ENCODE peak calls at places on chromosomes 13 and 19, in six cellular contexts. S, D, F, R, P and L are unnamed samples.

GRCh38 chr13:30479154-30479553 is 13.4 kb upstream of the HMGB1 start:
- DNase-seq in S (no peak), D (no peak), F (no peak), R (no peak), P (no peak), L (no peak)

GRCh38 chr13:22793598-22794134 is 387.1 kb upstream of the SGCG start:
- DNase-seq in S (no peak), D (peak; percentile 99), F (no peak), R (no peak), P (no peak), L (no peak)

GRCh38 chr13:27189192-27189591 is 17.6 kb upstream of the USP12 start:
- DNase-seq in S (no peak), D (no peak), F (no peak), R (no peak), P (no peak), L (no peak)

GRCh38 chr19:47723573-47723923 is 10.3 kb downstream of the EHD2 start:
- DNase-seq in S (no peak), D (peak; percentile 63), F (no peak), R (no peak), P (no peak), L (no peak)

GRCh38 chr13:93640452-93640851 is 413.8 kb downstream of the GPC6 start:
- DNase-seq in S (no peak), D (no peak), F (no peak), R (no peak), P (no peak), L (no peak)

GRCh38 chr13:54627973-54628372 is 1599.4 kb downstream of the OLFM4 start:
- DNase-seq in S (no peak), D (no peak), F (no peak), R (no peak), P (no peak), L (no peak)

GRCh38 chr13:114148521-114148855 is 16.1 kb upstream of the RASA3 start:
- DNase-seq in S (peak; percentile 73), D (no peak), F (no peak), R (no peak), P (peak; percentile 74), L (no peak)

GRCh38 chr19:35992902-35993765 is 1.9 kb upstream of the SDHAF1 start:
- DNase-seq in S (no peak), D (no peak), F (no peak), R (no peak), P (no peak), L (no peak)

GRCh38 chr13:112814905-112815585 is 125.2 kb downstream of the ATP11A start:
- DNase-seq in S (no peak), D (no peak), F (no peak), R (no peak), P (no peak), L (no peak)

GRCh38 chr19:55912916-55913315 is 19.2 kb downstream of the NLRP13 start:
- DNase-seq in S (no peak), D (no peak), F (no peak), R (no peak), P (no peak), L (no peak)

GRCh38 chr19:45448887-45449299 is 18.9 kb upstream of the FOSB start:
- DNase-seq in S (no peak), D (peak; percentile 60), F (no peak), R (no peak), P (no peak), L (no peak)

GRCh38 chr13:73497430-73497829 is 438.6 kb downstream of the KLF5 start:
- DNase-seq in S (no peak), D (no peak), F (no peak), R (no peak), P (no peak), L (no peak)

GRCh38 chr19:2151339-2152229 is at the start of gene AP3D1:
- DNase-seq in S (peak; percentile 98), D (peak; percentile 98), F (peak; percentile 99), R (peak; percentile 96), P (peak; percentile 98), L (peak; percentile 99)
- TF ChIP-seq POLR2A in S (no peak), D (peak; percentile 52), F (peak; percentile 29), R (no peak), P (peak; percentile 82), L (peak; percentile 49)

DNA sequence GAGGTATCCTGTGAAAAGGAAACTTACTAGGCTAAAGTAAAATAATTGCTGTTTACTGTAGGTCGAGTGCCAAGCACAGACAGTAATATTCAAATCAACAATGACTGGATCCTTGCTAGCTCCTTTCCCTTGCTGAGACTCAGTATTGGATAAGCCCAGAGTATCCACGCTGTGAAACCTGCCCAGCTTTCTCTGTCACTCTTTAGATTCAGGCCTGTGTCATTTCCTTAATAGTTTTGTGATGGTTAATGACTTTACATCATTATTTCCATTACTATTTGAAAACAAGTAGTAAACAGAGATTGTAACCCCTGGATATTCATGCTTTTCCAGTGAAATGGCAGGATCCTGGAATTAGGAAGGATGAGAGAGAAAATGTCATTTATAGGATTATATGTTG is 110.7 kb downstream of the LRCH1 start:
- DNase-seq in S (no peak), D (no peak), F (no peak), R (no peak), P (no peak), L (no peak)
- TF ChIP-seq POLR2AphosphoS5 in S (no peak), D (no peak), F (no peak), R (no peak), P (no peak), L (no peak)

DNA sequence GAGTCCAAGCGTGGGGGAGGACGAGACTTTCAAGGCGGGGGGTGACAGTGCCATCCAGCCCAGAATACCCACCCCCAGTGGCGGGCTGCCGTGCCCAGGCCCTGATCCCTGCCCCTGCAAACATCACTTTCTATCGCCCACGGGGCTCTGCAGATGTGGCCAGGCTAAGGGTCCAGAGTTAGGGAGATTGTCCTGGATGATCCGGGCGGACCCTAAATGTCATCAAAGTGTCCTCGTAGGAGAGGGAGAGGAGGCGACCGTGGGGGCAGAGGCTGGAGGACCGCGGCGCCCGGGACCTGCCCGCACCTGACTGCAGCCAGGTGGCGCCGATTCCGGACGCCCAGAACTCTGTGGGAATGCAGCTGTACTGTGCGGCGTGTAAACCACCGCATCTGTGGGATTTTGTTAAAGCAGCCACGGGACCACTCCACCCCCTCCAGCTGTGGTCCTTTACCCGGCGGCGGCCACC is 32.4 kb downstream of the GJA3 start:
- DNase-seq in S (no peak), D (peak; percentile 15), F (no peak), R (no peak), P (no peak), L (no peak)
- TF ChIP-seq TAF1 in S (no peak), D (no peak), F (no peak), R (no peak), P (no peak), L (no peak)

GRCh38 chr13:50357586-50358118 is 342.4 kb downstream of the KCNRG start:
- DNase-seq in S (no peak), D (no peak), F (no peak), R (no peak), P (no peak), L (no peak)
- TF ChIP-seq POLR2A in S (no peak), D (no peak), F (no peak), R (no peak), P (no peak), L (no peak)

GRCh38 chr13:38527140-38527539 is 159.7 kb upstream of the FREM2 start:
- DNase-seq in S (no peak), D (no peak), F (no peak), R (no peak), P (no peak), L (no peak)
- TF ChIP-seq POLR2AphosphoS5 in S (no peak), D (no peak), F (no peak), R (no peak), P (no peak), L (no peak)

GRCh38 chr19:57992841-57993240 is 9.8 kb downstream of the ZNF606 start:
- DNase-seq in S (no peak), D (no peak), F (no peak), R (no peak), P (no peak), L (no peak)
- TF ChIP-seq TAF1 in S (no peak), D (no peak), F (no peak), R (no peak), P (no peak), L (no peak)